ENCODE peak calls at places on chromosomes 1 and 21, in eight cellular contexts. G is adrenal gland, K is colonic mucosa, M is esophagus squamous epithelium, Q is tibial nerve, Y is heart right ventricle, F is left ventricle myocardium inferior, L is astrocyte. I is an unnamed sample. For H3K36me3, the result is how much of the 10 kb centered on the place peaks cover.

GRCh38 chr1:240998441-240999015 is 358.5 kb downstream of the RGS7 start:
- DNase-seq in F (no peak), Q (no peak), M (no peak), Y (no peak), K (no peak), L (no peak), G (no peak), I (no peak)

GRCh38 chr1:155507960-155508359 is 54.6 kb downstream of the ASH1L start:
- DNase-seq in Y (no peak), G (no peak), F (no peak), L (no peak), Q (no peak), M (no peak), K (no peak), I (no peak)

GRCh38 chr1:227944931-227945890 is 2.5 kb downstream of the WNT9A start:
- DNase-seq in L (no peak), Q (no peak), F (no peak), G (no peak), Y (no peak), M (no peak), K (peak), I (no peak)

GRCh38 chr1:43348343-43348808 is 10.4 kb upstream of the CDC20 start:
- DNase-seq in M (no peak), K (no peak), F (no peak), Y (no peak), G (no peak), Q (no peak), L (no peak), I (no peak)

GRCh38 chr1:1308756-1309524 is 543 bp downstream of the PUSL1 start:
- DNase-seq in Q (no peak), M (no peak), K (peak), Y (peak), F (peak), L (no peak), G (no peak), I (no peak)

GRCh38 chr1:161771166-161771565 is 5.0 kb downstream of the ATF6 start:
- DNase-seq in F (no peak), M (no peak), L (no peak), K (no peak), Q (no peak), Y (no peak), G (no peak), I (no peak)

GRCh38 chr1:94481473-94481933 is 60.1 kb downstream of the F3 start:
- DNase-seq in G (peak), K (peak), F (no peak), Y (no peak), M (peak), Q (peak), L (peak), I (peak)

GRCh38 chr1:33244143-33244808 is 12.0 kb upstream of the ZNF362 start:
- DNase-seq in F (no peak), G (no peak), K (no peak), L (peak), Y (no peak), M (no peak), Q (no peak), I (no peak)

GRCh38 chr1:24702511-24703293 is 42.5 kb upstream of the CLIC4 start:
- DNase-seq in G (no peak), K (no peak), M (no peak), F (no peak), Q (no peak), Y (peak), L (peak), I (no peak)

GRCh38 chr21:31874817-31875216 is 2.0 kb downstream of the HUNK start:
- DNase-seq in Y (no peak), L (no peak), G (no peak), Q (no peak), F (no peak), K (peak), M (no peak), I (no peak)

GRCh38 chr21:35933466-35933865 is 126.9 kb downstream of the SETD4 start:
- DNase-seq in K (no peak), F (peak), L (peak), M (no peak), Y (peak), Q (peak), G (peak), I (no peak)

GRCh38 chr1:59738152-59738551 is 76.6 kb upstream of the HOOK1 start:
- DNase-seq in M (no peak), L (peak), F (no peak), G (no peak), Y (no peak), K (no peak), Q (no peak), I (no peak)

GRCh38 chr1:215833936-215834729 is 267.0 kb downstream of the KCTD3 start:
- DNase-seq in Q (no peak), K (no peak), M (no peak), F (no peak), L (peak), G (no peak), Y (no peak), I (no peak)

GRCh38 chr1:157403203-157403602 is 149.1 kb downstream of the FCRL5 start:
- DNase-seq in L (no peak), Q (no peak), G (no peak), Y (no peak), F (no peak), M (no peak), K (peak), I (no peak)

GRCh38 chr1:234553241-234554156 is 56.5 kb downstream of the IRF2BP2 start:
- DNase-seq in F (no peak), M (no peak), Y (no peak), L (peak), Q (no peak), K (no peak), G (peak), I (no peak)

GRCh38 chr1:214414691-214415090 is 133.7 kb downstream of the SMYD2 start:
- DNase-seq in K (no peak), M (no peak), Q (no peak), L (no peak), Y (no peak), G (no peak), F (no peak), I (no peak)

GRCh38 chr1:14790967-14791366 is 192.5 kb downstream of the KAZN start:
- DNase-seq in M (no peak), G (no peak), Y (no peak), L (no peak), F (no peak), Q (no peak), K (no peak), I (no peak)

GRCh38 chr1:14800014-14800413 is 201.5 kb downstream of the KAZN start:
- DNase-seq in Y (no peak), G (no peak), M (no peak), L (no peak), F (no peak), K (no peak), Q (no peak), I (no peak)

GRCh38 chr1:14791611-14792010 is 193.1 kb downstream of the KAZN start:
- DNase-seq in F (no peak), Q (no peak), Y (no peak), K (no peak), M (no peak), L (no peak), G (no peak), I (no peak)

GRCh38 chr1:14795589-14795988 is 197.1 kb downstream of the KAZN start:
- DNase-seq in L (no peak), Y (no peak), G (no peak), Q (no peak), F (no peak), K (no peak), M (no peak), I (no peak)

GRCh38 chr1:14794136-14794768 is 195.8 kb downstream of the KAZN start:
- DNase-seq in Q (no peak), Y (no peak), F (no peak), G (no peak), K (no peak), M (no peak), L (peak), I (no peak)
- H3K36me3 ChIP-seq in Q (under half), Y (under half), F (under half), G (under half), K (under half), M (under half), L (under half), I (under half)

GRCh38 chr1:2526824-2527552 is 592 bp upstream of the PANK4 start:
- DNase-seq in K (peak), Y (peak), M (no peak), F (peak), Q (no peak), G (peak), L (peak), I (no peak)
- H3K4me3 ChIP-seq in K (peak), Y (peak), M (peak), F (peak), Q (peak), G (no peak), L (no peak), I (peak)

DNA sequence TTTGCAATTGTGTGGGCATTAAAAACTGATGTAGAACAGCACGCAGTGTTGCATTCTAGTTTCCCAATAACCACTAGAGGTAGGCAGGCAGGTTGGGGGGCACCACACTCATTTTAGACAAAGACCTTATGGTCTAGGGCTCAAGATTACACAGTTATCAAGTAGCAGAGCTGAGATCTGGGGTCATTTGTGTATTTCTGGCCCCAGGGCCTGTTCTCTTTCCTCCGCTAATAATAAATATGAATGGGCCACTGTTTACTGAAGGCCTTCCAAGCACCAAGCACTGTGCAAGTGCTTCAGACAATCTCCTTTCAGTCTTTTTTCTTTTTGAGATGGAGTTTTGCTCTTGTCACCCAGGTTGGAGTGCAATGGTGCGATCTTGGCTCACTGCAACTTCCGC is 23.9 kb downstream of the LDLRAD2 start:
- DNase-seq in G (no peak), K (no peak), Y (no peak), M (no peak), Q (no peak), L (no peak), F (no peak), I (no peak)
- H3K36me3 ChIP-seq in G (half or more), K (under half), Y (under half), M (half or more), Q (under half), L (under half), F (half or more), I (under half)

DNA sequence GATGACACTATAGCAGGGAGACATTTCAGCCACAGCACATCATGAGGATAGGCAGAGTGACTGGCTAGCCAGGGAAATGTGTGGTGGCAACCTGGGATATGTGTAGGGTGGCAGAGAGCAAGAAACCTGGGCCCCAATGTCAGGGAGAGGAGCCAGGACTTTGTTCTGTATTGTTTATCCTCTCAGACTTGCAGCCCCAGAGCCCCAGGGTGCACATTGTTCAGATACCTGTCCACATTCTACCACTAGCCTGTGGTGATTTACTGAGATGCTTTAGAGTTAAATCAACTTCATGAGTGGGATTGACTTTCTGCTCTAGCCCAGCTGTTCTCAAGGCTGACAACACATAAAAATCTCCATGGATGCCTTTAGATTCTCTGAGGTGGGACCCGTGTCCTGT is 61.5 kb downstream of the MAB21L3 start:
- DNase-seq in Y (no peak), Q (no peak), F (no peak), G (no peak), L (no peak), K (peak), M (no peak), I (no peak)
- H3K4me3 ChIP-seq in Y (no peak), Q (no peak), F (no peak), G (no peak), L (no peak), K (no peak), M (no peak), I (no peak)

GRCh38 chr1:21681426-21681825 is 12.3 kb upstream of the RAP1GAP start:
- DNase-seq in L (no peak), G (no peak), Y (no peak), Q (no peak), M (no peak), K (no peak), F (no peak), I (no peak)
- H3K36me3 ChIP-seq in L (under half), G (under half), Y (under half), Q (under half), M (under half), K (under half), F (half or more), I (under half)

GRCh38 chr1:148362930-148363810 is 119.9 kb downstream of the PPIAL4G start:
- DNase-seq in F (no peak), Y (no peak), K (no peak), L (no peak), G (no peak), M (no peak), Q (no peak), I (no peak)
- H3K4me3 ChIP-seq in F (peak), Y (no peak), K (no peak), L (peak), G (no peak), M (no peak), Q (no peak), I (no peak)

DNA sequence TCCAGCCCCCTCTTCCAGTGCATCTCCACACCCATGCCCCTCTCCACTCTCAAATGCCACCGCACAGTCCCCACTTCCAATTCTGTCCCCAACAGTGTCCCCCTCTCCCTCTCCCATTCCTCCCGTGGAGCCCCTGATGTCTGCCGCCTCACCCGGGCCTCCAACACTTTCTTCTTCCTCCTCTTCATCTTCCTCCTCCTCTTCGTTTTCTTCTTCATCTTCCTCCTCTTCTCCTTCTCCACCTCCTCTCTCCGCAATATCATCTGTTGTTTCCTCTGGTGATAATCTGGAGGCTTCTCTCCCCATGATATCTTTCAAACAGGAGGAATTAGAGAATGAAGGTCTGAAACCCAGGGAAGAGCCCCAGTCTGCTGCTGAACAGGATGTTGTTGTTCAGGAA is 80.8 kb downstream of the PRDM2 start:
- DNase-seq in M (no peak), L (no peak), Q (no peak), F (no peak), K (no peak), Y (no peak), G (no peak), I (no peak)
- H3K36me3 ChIP-seq in M (under half), L (under half), Q (under half), F (half or more), K (under half), Y (under half), G (under half), I (half or more)

GRCh38 chr1:64915381-64916274 is 50.7 kb downstream of the JAK1 start:
- DNase-seq in K (peak), Q (no peak), Y (no peak), L (peak), F (no peak), G (no peak), M (no peak), I (no peak)

GRCh38 chr1:64920936-64921589 is 45.3 kb downstream of the JAK1 start:
- DNase-seq in Q (no peak), G (no peak), L (peak), F (no peak), K (no peak), Y (no peak), M (no peak), I (no peak)

GRCh38 chr1:64917907-64918306 is 48.4 kb downstream of the JAK1 start:
- DNase-seq in Y (no peak), G (no peak), F (no peak), Q (no peak), M (no peak), L (no peak), K (no peak), I (no peak)

GRCh38 chr1:64913361-64914015 is 52.9 kb downstream of the JAK1 start:
- DNase-seq in M (no peak), K (no peak), L (no peak), F (no peak), Q (no peak), G (no peak), Y (no peak), I (no peak)

DNA sequence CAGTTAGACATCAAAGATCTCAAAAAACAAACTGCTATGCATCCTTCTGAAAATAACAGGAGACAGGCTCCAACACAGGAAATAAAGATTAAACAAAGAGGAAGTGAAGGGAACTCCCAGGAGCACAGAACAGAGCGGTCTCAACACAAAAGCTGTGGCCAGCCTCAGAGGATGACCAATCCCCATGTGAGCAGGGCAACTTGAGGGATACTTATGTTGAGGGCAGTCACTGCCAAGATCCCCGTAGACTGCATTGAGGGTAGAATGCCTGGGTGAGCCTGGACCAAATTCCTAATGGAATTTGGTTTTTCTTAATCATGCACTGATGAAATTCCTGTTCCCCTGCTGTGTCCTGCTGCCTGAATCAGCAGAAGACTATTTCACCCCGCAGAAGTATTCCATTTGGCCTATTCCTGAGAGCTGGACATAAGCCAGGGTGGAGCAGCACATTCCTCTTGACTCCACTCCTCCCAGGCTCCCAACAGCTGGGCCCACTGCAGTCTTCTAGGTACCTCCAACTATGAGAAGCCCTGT is 49.0 kb downstream of the JAK1 start:
- DNase-seq in K (peak), G (peak), Y (peak), F (peak), M (no peak), Q (peak), L (peak), I (no peak)
- H3K4me3 ChIP-seq in K (no peak), G (no peak), Y (no peak), F (no peak), M (no peak), Q (no peak), L (peak), I (no peak)

GRCh38 chr1:225871374-225872074 is 10.7 kb downstream of the TMEM63A start:
- DNase-seq in F (no peak), K (no peak), Y (no peak), L (no peak), M (no peak), Q (no peak), G (peak), I (no peak)

GRCh38 chr1:225870883-225871282 is 11.3 kb downstream of the TMEM63A start:
- DNase-seq in G (no peak), Q (no peak), F (no peak), M (no peak), L (no peak), Y (no peak), K (no peak), I (no peak)

GRCh38 chr1:225866061-225866844 is 15.9 kb downstream of the TMEM63A start:
- DNase-seq in K (no peak), Q (no peak), G (no peak), M (no peak), Y (no peak), F (no peak), L (peak), I (peak)

GRCh38 chr1:225866981-225867380 is 15.2 kb downstream of the TMEM63A start:
- DNase-seq in Q (no peak), F (no peak), G (no peak), K (no peak), M (no peak), Y (no peak), L (no peak), I (no peak)

GRCh38 chr1:225868631-225869330 is 13.4 kb downstream of the TMEM63A start:
- DNase-seq in Y (no peak), Q (no peak), G (no peak), F (no peak), M (no peak), K (no peak), L (no peak), I (no peak)
- H3K36me3 ChIP-seq in Y (under half), Q (under half), G (half or more), F (half or more), M (under half), K (under half), L (under half), I (half or more)

GRCh38 chr1:167518331-167518700 is at the start of gene CD247:
- DNase-seq in K (no peak), L (no peak), Q (no peak), F (no peak), Y (no peak), M (no peak), G (no peak), I (peak)

GRCh38 chr1:167516404-167517388 is 1.6 kb downstream of the CD247 start:
- DNase-seq in K (no peak), F (no peak), Q (no peak), G (no peak), Y (no peak), L (no peak), M (no peak), I (no peak)

GRCh38 chr1:167515461-167515860 is 2.9 kb downstream of the CD247 start:
- DNase-seq in F (no peak), L (no peak), K (no peak), Q (no peak), Y (no peak), M (no peak), G (no peak), I (no peak)

GRCh38 chr1:167515893-167516321 is 2.4 kb downstream of the CD247 start:
- DNase-seq in K (no peak), M (no peak), Y (no peak), Q (no peak), F (no peak), G (no peak), L (no peak), I (no peak)

GRCh38 chr1:167517535-167518330 is 596 bp downstream of the CD247 start:
- DNase-seq in Y (peak), F (no peak), Q (no peak), M (no peak), L (no peak), K (no peak), G (peak), I (peak)
- H3K4me3 ChIP-seq in Y (no peak), F (no peak), Q (peak), M (peak), L (no peak), K (peak), G (no peak), I (peak)